ENCODE peak calls at places on chromosomes 4 and X, in seven cellular contexts. One of them, this sample, is unnamed.

GRCh38 chr4:27000820-27001219 is 140.2 kb downstream of the STIM2 start:
- DNase-seq in Calu3: peak; percentile 3
- DNase-seq in stimulated activated CD8-positive, alpha-beta memory T cell treated with anti-CD3 and anti-CD28 coated beads, Interleukin-4, amount 100 ng/mL, for 48 hours: no peak
- DNase-seq in HS-27A: no peak
- DNase-seq in dorsolateral prefrontal cortex: no peak
- DNase-seq in activated CD8-positive, alpha-beta memory T cell treated with anti-CD3 and anti-CD28 coated beads for 48 hours: no peak
- DNase-seq in aorta: no peak
- DNase-seq in this sample: no peak

GRCh38 chr4:128528793-128529553 is 241.4 kb upstream of the PGRMC2 start:
- DNase-seq in stimulated activated CD8-positive, alpha-beta memory T cell treated with anti-CD3 and anti-CD28 coated beads, Interleukin-4, amount 100 ng/mL, for 48 hours: no peak
- DNase-seq in aorta: no peak
- DNase-seq in activated CD8-positive, alpha-beta memory T cell treated with anti-CD3 and anti-CD28 coated beads for 48 hours: no peak
- DNase-seq in HS-27A: peak; percentile 82
- DNase-seq in Calu3: peak; percentile 55
- DNase-seq in dorsolateral prefrontal cortex: no peak
- DNase-seq in this sample: no peak

GRCh38 chrX:148588649-148589310 is 88.4 kb downstream of the AFF2 start:
- DNase-seq in activated CD8-positive, alpha-beta memory T cell treated with anti-CD3 and anti-CD28 coated beads for 48 hours: no peak
- DNase-seq in aorta: no peak
- DNase-seq in dorsolateral prefrontal cortex: no peak
- DNase-seq in HS-27A: no peak
- DNase-seq in Calu3: no peak
- DNase-seq in stimulated activated CD8-positive, alpha-beta memory T cell treated with anti-CD3 and anti-CD28 coated beads, Interleukin-4, amount 100 ng/mL, for 48 hours: no peak
- DNase-seq in this sample: no peak

GRCh38 chr4:39932776-39933402 is 44.8 kb downstream of the PDS5A start:
- DNase-seq in HS-27A: peak; percentile 3
- DNase-seq in aorta: no peak
- DNase-seq in activated CD8-positive, alpha-beta memory T cell treated with anti-CD3 and anti-CD28 coated beads for 48 hours: no peak
- DNase-seq in stimulated activated CD8-positive, alpha-beta memory T cell treated with anti-CD3 and anti-CD28 coated beads, Interleukin-4, amount 100 ng/mL, for 48 hours: no peak
- DNase-seq in Calu3: no peak
- DNase-seq in dorsolateral prefrontal cortex: no peak
- DNase-seq in this sample: no peak

GRCh38 chr4:27068151-27068862 is 207.7 kb downstream of the STIM2 start:
- DNase-seq in activated CD8-positive, alpha-beta memory T cell treated with anti-CD3 and anti-CD28 coated beads for 48 hours: no peak
- DNase-seq in dorsolateral prefrontal cortex: no peak
- DNase-seq in stimulated activated CD8-positive, alpha-beta memory T cell treated with anti-CD3 and anti-CD28 coated beads, Interleukin-4, amount 100 ng/mL, for 48 hours: no peak
- DNase-seq in aorta: no peak
- DNase-seq in Calu3: no peak
- DNase-seq in HS-27A: no peak
- DNase-seq in this sample: no peak

GRCh38 chr4:104971458-104971857 is 175.2 kb upstream of the TET2 start:
- DNase-seq in HS-27A: no peak
- DNase-seq in aorta: no peak
- DNase-seq in dorsolateral prefrontal cortex: no peak
- DNase-seq in stimulated activated CD8-positive, alpha-beta memory T cell treated with anti-CD3 and anti-CD28 coated beads, Interleukin-4, amount 100 ng/mL, for 48 hours: no peak
- DNase-seq in activated CD8-positive, alpha-beta memory T cell treated with anti-CD3 and anti-CD28 coated beads for 48 hours: no peak
- DNase-seq in Calu3: no peak
- DNase-seq in this sample: no peak

GRCh38 chrX:63656871-63657580 is 128.0 kb downstream of the ARHGEF9 start:
- DNase-seq in HS-27A: peak; percentile 46
- DNase-seq in activated CD8-positive, alpha-beta memory T cell treated with anti-CD3 and anti-CD28 coated beads for 48 hours: no peak
- DNase-seq in stimulated activated CD8-positive, alpha-beta memory T cell treated with anti-CD3 and anti-CD28 coated beads, Interleukin-4, amount 100 ng/mL, for 48 hours: no peak
- DNase-seq in dorsolateral prefrontal cortex: no peak
- DNase-seq in Calu3: no peak
- DNase-seq in aorta: peak; percentile 76
- DNase-seq in this sample: no peak

GRCh38 chrX:109714340-109714958 is 18.6 kb downstream of the ACSL4 start:
- DNase-seq in aorta: no peak
- DNase-seq in dorsolateral prefrontal cortex: no peak
- DNase-seq in HS-27A: peak; percentile 38
- DNase-seq in Calu3: no peak
- DNase-seq in activated CD8-positive, alpha-beta memory T cell treated with anti-CD3 and anti-CD28 coated beads for 48 hours: no peak
- DNase-seq in stimulated activated CD8-positive, alpha-beta memory T cell treated with anti-CD3 and anti-CD28 coated beads, Interleukin-4, amount 100 ng/mL, for 48 hours: no peak
- DNase-seq in this sample: no peak

GRCh38 chrX:1667566-1667965 is 52.7 kb downstream of the ASMT start:
- DNase-seq in stimulated activated CD8-positive, alpha-beta memory T cell treated with anti-CD3 and anti-CD28 coated beads, Interleukin-4, amount 100 ng/mL, for 48 hours: no peak
- DNase-seq in aorta: no peak
- DNase-seq in Calu3: no peak
- DNase-seq in activated CD8-positive, alpha-beta memory T cell treated with anti-CD3 and anti-CD28 coated beads for 48 hours: no peak
- DNase-seq in dorsolateral prefrontal cortex: no peak
- DNase-seq in HS-27A: no peak
- DNase-seq in this sample: no peak

GRCh38 chr4:25484243-25484721 is 107.2 kb downstream of the ANAPC4 start:
- DNase-seq in activated CD8-positive, alpha-beta memory T cell treated with anti-CD3 and anti-CD28 coated beads for 48 hours: no peak
- DNase-seq in Calu3: no peak
- DNase-seq in dorsolateral prefrontal cortex: no peak
- DNase-seq in HS-27A: no peak
- DNase-seq in stimulated activated CD8-positive, alpha-beta memory T cell treated with anti-CD3 and anti-CD28 coated beads, Interleukin-4, amount 100 ng/mL, for 48 hours: no peak
- DNase-seq in aorta: no peak
- DNase-seq in this sample: peak; percentile 93

GRCh38 chr4:151564321-151564720 is 155.3 kb downstream of the FHIP1A start:
- DNase-seq in Calu3: no peak
- DNase-seq in activated CD8-positive, alpha-beta memory T cell treated with anti-CD3 and anti-CD28 coated beads for 48 hours: no peak
- DNase-seq in HS-27A: no peak
- DNase-seq in dorsolateral prefrontal cortex: no peak
- DNase-seq in stimulated activated CD8-positive, alpha-beta memory T cell treated with anti-CD3 and anti-CD28 coated beads, Interleukin-4, amount 100 ng/mL, for 48 hours: no peak
- DNase-seq in aorta: no peak
- DNase-seq in this sample: no peak

GRCh38 chr4:71186566-71187398 is 152.0 kb upstream of the SLC4A4 start:
- DNase-seq in dorsolateral prefrontal cortex: peak; percentile 41
- DNase-seq in HS-27A: no peak
- DNase-seq in Calu3: peak; percentile 70
- DNase-seq in activated CD8-positive, alpha-beta memory T cell treated with anti-CD3 and anti-CD28 coated beads for 48 hours: peak; percentile 7
- DNase-seq in aorta: peak; percentile 86
- DNase-seq in stimulated activated CD8-positive, alpha-beta memory T cell treated with anti-CD3 and anti-CD28 coated beads, Interleukin-4, amount 100 ng/mL, for 48 hours: peak; percentile 47
- DNase-seq in this sample: peak; percentile 67

GRCh38 chr4:15400911-15401671 is 26.7 kb upstream of the C1QTNF7 start:
- DNase-seq in aorta: peak; percentile 88
- DNase-seq in HS-27A: peak; percentile 77
- DNase-seq in stimulated activated CD8-positive, alpha-beta memory T cell treated with anti-CD3 and anti-CD28 coated beads, Interleukin-4, amount 100 ng/mL, for 48 hours: peak; percentile 37
- DNase-seq in dorsolateral prefrontal cortex: no peak
- DNase-seq in activated CD8-positive, alpha-beta memory T cell treated with anti-CD3 and anti-CD28 coated beads for 48 hours: no peak
- DNase-seq in Calu3: peak; percentile 48
- DNase-seq in this sample: no peak

GRCh38 chr4:112704991-112705845 is 68.3 kb downstream of the LARP7 start:
- DNase-seq in Calu3: peak; percentile 3
- DNase-seq in stimulated activated CD8-positive, alpha-beta memory T cell treated with anti-CD3 and anti-CD28 coated beads, Interleukin-4, amount 100 ng/mL, for 48 hours: peak; percentile 27
- DNase-seq in HS-27A: peak; percentile 17
- DNase-seq in aorta: peak; percentile 79
- DNase-seq in dorsolateral prefrontal cortex: peak; percentile 56
- DNase-seq in activated CD8-positive, alpha-beta memory T cell treated with anti-CD3 and anti-CD28 coated beads for 48 hours: no peak
- DNase-seq in this sample: peak; percentile 9

GRCh38 chrX:17859609-17860178 is 1.4 kb downstream of the RAI2 start:
- DNase-seq in activated CD8-positive, alpha-beta memory T cell treated with anti-CD3 and anti-CD28 coated beads for 48 hours: no peak
- DNase-seq in dorsolateral prefrontal cortex: peak; percentile 47
- DNase-seq in stimulated activated CD8-positive, alpha-beta memory T cell treated with anti-CD3 and anti-CD28 coated beads, Interleukin-4, amount 100 ng/mL, for 48 hours: peak; percentile 26
- DNase-seq in HS-27A: no peak
- DNase-seq in Calu3: peak; percentile 12
- DNase-seq in aorta: no peak
- DNase-seq in this sample: peak; percentile 82

GRCh38 chrX:43693602-43694406 is 37.7 kb downstream of the MAOA start:
- DNase-seq in activated CD8-positive, alpha-beta memory T cell treated with anti-CD3 and anti-CD28 coated beads for 48 hours: no peak
- DNase-seq in aorta: no peak
- DNase-seq in dorsolateral prefrontal cortex: no peak
- DNase-seq in Calu3: no peak
- DNase-seq in stimulated activated CD8-positive, alpha-beta memory T cell treated with anti-CD3 and anti-CD28 coated beads, Interleukin-4, amount 100 ng/mL, for 48 hours: no peak
- DNase-seq in HS-27A: no peak
- DNase-seq in this sample: no peak

GRCh38 chrX:111095974-111096870 is at the start of gene PAK3:
- DNase-seq in aorta: peak; percentile 83
- DNase-seq in activated CD8-positive, alpha-beta memory T cell treated with anti-CD3 and anti-CD28 coated beads for 48 hours: no peak
- DNase-seq in stimulated activated CD8-positive, alpha-beta memory T cell treated with anti-CD3 and anti-CD28 coated beads, Interleukin-4, amount 100 ng/mL, for 48 hours: no peak
- DNase-seq in Calu3: peak; percentile 12
- DNase-seq in dorsolateral prefrontal cortex: peak; percentile 11
- DNase-seq in HS-27A: peak; percentile 4
- DNase-seq in this sample: peak; percentile 91

GRCh38 chr4:52298444-52298843 is 247.3 kb downstream of the SPATA18 start:
- DNase-seq in dorsolateral prefrontal cortex: no peak
- DNase-seq in HS-27A: no peak
- DNase-seq in Calu3: no peak
- DNase-seq in activated CD8-positive, alpha-beta memory T cell treated with anti-CD3 and anti-CD28 coated beads for 48 hours: no peak
- DNase-seq in aorta: no peak
- DNase-seq in stimulated activated CD8-positive, alpha-beta memory T cell treated with anti-CD3 and anti-CD28 coated beads, Interleukin-4, amount 100 ng/mL, for 48 hours: no peak
- DNase-seq in this sample: no peak

GRCh38 chrX:14029039-14029424 is 660 bp downstream of the GEMIN8 start:
- DNase-seq in stimulated activated CD8-positive, alpha-beta memory T cell treated with anti-CD3 and anti-CD28 coated beads, Interleukin-4, amount 100 ng/mL, for 48 hours: no peak
- DNase-seq in aorta: no peak
- DNase-seq in dorsolateral prefrontal cortex: no peak
- DNase-seq in Calu3: no peak
- DNase-seq in HS-27A: no peak
- DNase-seq in activated CD8-positive, alpha-beta memory T cell treated with anti-CD3 and anti-CD28 coated beads for 48 hours: no peak
- DNase-seq in this sample: peak; percentile 89

GRCh38 chr4:37324526-37324925 is 80.0 kb downstream of the NWD2 start:
- DNase-seq in activated CD8-positive, alpha-beta memory T cell treated with anti-CD3 and anti-CD28 coated beads for 48 hours: no peak
- DNase-seq in dorsolateral prefrontal cortex: no peak
- DNase-seq in HS-27A: no peak
- DNase-seq in Calu3: no peak
- DNase-seq in aorta: no peak
- DNase-seq in stimulated activated CD8-positive, alpha-beta memory T cell treated with anti-CD3 and anti-CD28 coated beads, Interleukin-4, amount 100 ng/mL, for 48 hours: no peak
- DNase-seq in this sample: no peak

GRCh38 chr4:184747034-184747830 is 13.3 kb upstream of the CENPU start:
- DNase-seq in stimulated activated CD8-positive, alpha-beta memory T cell treated with anti-CD3 and anti-CD28 coated beads, Interleukin-4, amount 100 ng/mL, for 48 hours: no peak
- DNase-seq in activated CD8-positive, alpha-beta memory T cell treated with anti-CD3 and anti-CD28 coated beads for 48 hours: no peak
- DNase-seq in aorta: no peak
- DNase-seq in HS-27A: no peak
- DNase-seq in Calu3: peak; percentile 23
- DNase-seq in dorsolateral prefrontal cortex: no peak
- DNase-seq in this sample: no peak

This sample was measured in NCI-H1417.